ENCODE peak calls at places on chromosomes 2 and 18, in four cellular contexts. A is tibial nerve, K is A549, O is K562. W is an unnamed sample.

GRCh38 chr2:186503827-186504606 is 18.0 kb downstream of the ZC3H15 start:
- DNase-seq in A (no peak), K (no peak), O (no peak), W (no peak)

GRCh38 chr2:3007135-3007534 is 370.5 kb downstream of the EIPR1 start:
- DNase-seq in A (no peak), K (no peak), O (no peak), W (no peak)

GRCh38 chr2:110958720-110959119 is 162.0 kb upstream of the BCL2L11 start:
- DNase-seq in A (no peak), K (no peak), O (no peak), W (no peak)

GRCh38 chr2:210584834-210585233 is 28.4 kb downstream of the CPS1 start:
- DNase-seq in A (no peak), K (no peak), O (no peak), W (no peak)

GRCh38 chr18:61308795-61309393 is 24.3 kb upstream of the CDH20 start:
- DNase-seq in A (no peak), K (no peak), O (no peak), W (no peak)

GRCh38 chr2:182372661-182373060 is 54.2 kb downstream of the PDE1A start:
- DNase-seq in A (no peak), K (peak), O (no peak), W (no peak)

GRCh38 chr18:13295894-13296293 is 77.3 kb downstream of the LDLRAD4 start:
- DNase-seq in A (no peak), K (no peak), O (no peak), W (no peak)

GRCh38 chr18:78757014-78757413 is 222.6 kb upstream of the SALL3 start:
- DNase-seq in A (no peak), K (no peak), O (no peak), W (no peak)

GRCh38 chr18:37380546-37381110 is 185.0 kb downstream of the CELF4 start:
- DNase-seq in A (no peak), K (no peak), O (no peak), W (no peak)

GRCh38 chr2:233426619-233427342 is 72.5 kb downstream of the DGKD start:
- DNase-seq in A (no peak), K (no peak), O (peak), W (no peak)

GRCh38 chr2:31707992-31708391 is 127.3 kb upstream of the SRD5A2 start:
- DNase-seq in A (no peak), K (no peak), O (no peak), W (no peak)

GRCh38 chr2:17000083-17000482 is 334.4 kb upstream of the CYRIA start:
- DNase-seq in A (no peak), K (no peak), O (no peak), W (no peak)

GRCh38 chr2:158403237-158403636 is 53.3 kb downstream of the CCDC148 start:
- DNase-seq in A (no peak), K (no peak), O (no peak), W (no peak)

GRCh38 chr2:158753561-158754302 is 41.4 kb upstream of the DAPL1 start:
- DNase-seq in A (no peak), K (peak), O (peak), W (peak)

GRCh38 chr2:60094450-60094929 is 459.0 kb downstream of the BCL11A start:
- DNase-seq in A (no peak), K (no peak), O (no peak), W (no peak)

GRCh38 chr2:146615778-146616177 is 1229.1 kb upstream of the ACVR2A start:
- DNase-seq in A (no peak), K (no peak), O (no peak), W (no peak)

GRCh38 chr2:1673160-1673944 is 71.0 kb downstream of the PXDN start:
- DNase-seq in A (no peak), K (no peak), O (no peak), W (no peak)

GRCh38 chr2:133171396-133172004 is 396.8 kb downstream of the NCKAP5 start:
- DNase-seq in A (no peak), K (peak), O (peak), W (no peak)

GRCh38 chr2:31318360-31319336 is 84.7 kb downstream of the EHD3 start:
- DNase-seq in A (no peak), K (no peak), O (no peak), W (no peak)

GRCh38 chr2:13002948-13003347 is 286.2 kb downstream of the TRIB2 start:
- DNase-seq in A (no peak), K (no peak), O (no peak), W (no peak)
- TF ChIP-seq EP300 in A (no peak), K (no peak), O (no peak), W (no peak)

DNA sequence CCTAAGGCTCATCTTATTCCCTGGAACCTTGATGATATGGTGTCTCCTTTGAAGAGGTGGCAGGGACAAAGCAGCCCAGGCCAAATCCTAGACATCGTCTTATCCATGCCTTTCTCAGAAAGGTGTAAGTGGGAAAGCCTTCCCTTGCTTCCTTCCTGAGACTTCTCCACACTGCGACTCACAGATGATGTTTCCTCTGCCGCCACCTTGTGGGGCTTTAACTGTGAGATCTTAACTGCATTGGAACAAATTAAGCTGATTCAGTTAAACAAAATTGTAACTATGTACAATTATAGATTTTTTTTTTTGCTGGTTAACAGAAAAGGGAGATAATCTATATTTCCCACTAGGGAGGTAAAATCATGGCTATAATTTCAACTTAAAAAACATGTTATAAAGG is 10.0 kb upstream of the GCA start:
- DNase-seq in A (no peak), K (no peak), O (no peak), W (no peak)
- TF ChIP-seq CTCF in A (peak), K (peak), O (no peak), W (no peak)

GRCh38 chr2:127100261-127101047 is 6.5 kb downstream of the BIN1 start:
- DNase-seq in A (no peak), K (peak), O (peak), W (no peak)
- TF ChIP-seq POLR2A in A (no peak), K (no peak), O (no peak), W (no peak)

GRCh38 chr2:20370191-20370590 is 19.5 kb upstream of the PUM2 start:
- DNase-seq in A (no peak), K (no peak), O (no peak), W (peak)
- TF ChIP-seq EP300 in A (no peak), K (no peak), O (no peak), W (no peak)

DNA sequence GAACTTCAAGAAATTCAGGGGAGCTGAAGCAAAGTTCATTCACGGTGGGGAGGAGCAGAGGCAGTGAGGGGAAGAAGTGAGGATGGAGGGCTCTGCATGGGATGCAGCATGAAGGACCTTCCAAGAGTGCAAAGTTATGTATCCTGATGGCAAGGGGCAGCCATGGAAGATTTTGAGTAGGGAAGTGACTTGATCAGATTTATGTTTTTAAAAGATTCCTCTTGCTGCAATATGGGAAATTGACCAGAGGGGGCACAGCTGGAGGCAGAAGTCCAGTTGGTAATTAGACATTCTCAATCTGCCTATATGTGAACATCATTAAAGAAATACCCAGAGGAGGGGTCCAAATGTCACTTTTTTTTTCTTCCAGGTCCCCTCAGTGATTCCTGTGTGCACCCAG is 21.5 kb upstream of the ANXA4 start:
- DNase-seq in A (no peak), K (no peak), O (peak), W (no peak)
- TF ChIP-seq CTCF in A (peak), K (no peak), O (peak), W (no peak)

GRCh38 chr2:201182650-201183372 is at the start of gene CASP10:
- DNase-seq in A (no peak), K (peak), O (peak), W (no peak)
- TF ChIP-seq POLR2A in A (no peak), K (no peak), O (peak), W (no peak)